ENCODE peak calls at places on chromosomes 12 and 14, in five cellular contexts. G is pancreas, T is fibroblast of lung, V is osteoblast, M is SJSA1. L is an unnamed sample.

GRCh38 chr14:104419865-104420458 is 159.6 kb upstream of the C14orf180 start:
- DNase-seq in G (no peak), T (no peak), V (peak; percentile 66), M (no peak), L (no peak)

GRCh38 chr12:44342371-44342770 is 506.5 kb downstream of the TMEM117 start:
- DNase-seq in G (no peak), T (no peak), V (no peak), M (no peak), L (no peak)

GRCh38 chr12:121582583-121583333 is 1.9 kb upstream of the KDM2B start:
- DNase-seq in G (no peak), T (peak; percentile 72), V (peak; percentile 43), M (peak; percentile 55), L (no peak)

GRCh38 chr14:29493849-29494248 is 433.8 kb downstream of the PRKD1 start:
- DNase-seq in G (no peak), T (no peak), V (peak; percentile 58), M (no peak), L (no peak)

GRCh38 chr12:103901518-103902173 is 28.6 kb upstream of the HSP90B1 start:
- DNase-seq in G (no peak), T (no peak), V (no peak), M (no peak), L (no peak)

GRCh38 chr14:100619382-100620305 is 32.4 kb upstream of the BEGAIN start:
- DNase-seq in G (no peak), T (no peak), V (peak; percentile 27), M (no peak), L (no peak)

GRCh38 chr12:106300761-106301160 is 1.8 kb upstream of the TCP11L2 start:
- DNase-seq in G (no peak), T (no peak), V (peak; percentile 59), M (no peak), L (no peak)

GRCh38 chr14:102517412-102518062 is 8.0 kb upstream of the ANKRD9 start:
- DNase-seq in G (no peak), T (no peak), V (peak; percentile 93), M (no peak), L (no peak)

GRCh38 chr14:73242274-73242960 is 5.1 kb downstream of the PAPLN start:
- DNase-seq in G (no peak), T (no peak), V (peak; percentile 92), M (no peak), L (no peak)

GRCh38 chr14:56189306-56189705 is 71.1 kb downstream of the PELI2 start:
- DNase-seq in G (no peak), T (peak; percentile 85), V (no peak), M (peak; percentile 5), L (peak; percentile 57)

GRCh38 chr12:93434305-93434704 is 7.4 kb downstream of the UBE2N start:
- DNase-seq in G (no peak), T (peak; percentile 24), V (peak; percentile 43), M (no peak), L (no peak)

GRCh38 chr14:70924521-70924920 is 17.3 kb downstream of the PCNX1 start:
- DNase-seq in G (no peak), T (no peak), V (no peak), M (no peak), L (no peak)

GRCh38 chr14:90756755-90757345 is 59.4 kb downstream of the TTC7B start:
- DNase-seq in G (no peak), T (no peak), V (no peak), M (no peak), L (no peak)

GRCh38 chr14:68790656-68791077 is 2.2 kb downstream of the ZFP36L1 start:
- DNase-seq in G (no peak), T (no peak), V (peak; percentile 66), M (no peak), L (no peak)

GRCh38 chr12:124762791-124763593 is 100.7 kb downstream of the SCARB1 start:
- DNase-seq in G (no peak), T (peak; percentile 84), V (no peak), M (no peak), L (no peak)

GRCh38 chr12:124762384-124762783 is 101.3 kb downstream of the SCARB1 start:
- DNase-seq in G (no peak), T (no peak), V (peak; percentile 55), M (no peak), L (no peak)

GRCh38 chr12:124764451-124764850 is 99.2 kb downstream of the SCARB1 start:
- DNase-seq in G (no peak), T (peak; percentile 81), V (peak; percentile 89), M (peak; percentile 53), L (no peak)

GRCh38 chr12:124764870-124765570 is 98.6 kb downstream of the SCARB1 start:
- DNase-seq in G (no peak), T (peak; percentile 98), V (peak; percentile 82), M (peak; percentile 89), L (peak; percentile 97)

DNA sequence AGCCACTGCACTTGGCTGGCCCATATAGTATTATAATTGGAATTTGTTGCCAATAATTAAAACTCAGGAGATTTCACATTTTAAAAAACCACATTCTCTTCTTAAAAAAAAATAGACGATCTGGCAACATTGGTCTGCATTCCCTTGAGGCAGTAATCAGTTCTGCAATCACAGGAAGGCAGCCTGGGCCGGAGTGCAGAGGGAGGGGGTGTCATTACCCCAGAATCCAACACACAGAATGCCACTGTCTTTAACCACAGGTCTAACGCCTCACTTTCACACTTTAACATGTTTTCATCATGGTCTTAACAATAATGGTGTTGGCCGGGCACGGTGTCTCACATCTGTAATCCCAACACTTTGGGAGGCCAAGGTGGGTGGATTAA is 100.1 kb downstream of the SCARB1 start:
- DNase-seq in G (no peak), T (peak; percentile 57), V (no peak), M (no peak), L (no peak)
- H3K36me3 ChIP-seq in G (no peaks in the 10 kb centered on the region), T (no peaks in the 10 kb centered on the region), V (no peaks in the 10 kb centered on the region), M (peaks cover 4% of the 10 kb centered on the region), L (no peaks in the 10 kb centered on the region)

GRCh38 chr12:9868271-9868815 is 811 bp downstream of the CLEC2B start:
- DNase-seq in G (no peak), T (no peak), V (no peak), M (peak; percentile 60), L (no peak)

GRCh38 chr12:9864913-9865675 is 4.1 kb downstream of the CLEC2B start:
- DNase-seq in G (no peak), T (no peak), V (no peak), M (peak; percentile 38), L (no peak)

GRCh38 chr12:9867531-9867930 is 1.6 kb downstream of the CLEC2B start:
- DNase-seq in G (no peak), T (no peak), V (no peak), M (peak; percentile 63), L (no peak)

GRCh38 chr12:9868951-9869306 is 225 bp downstream of the CLEC2B start:
- DNase-seq in G (no peak), T (no peak), V (no peak), M (no peak), L (no peak)

GRCh38 chr12:9866786-9867379 is 2.3 kb downstream of the CLEC2B start:
- DNase-seq in G (no peak), T (no peak), V (no peak), M (peak; percentile 53), L (no peak)
- H3K4me3 ChIP-seq in G (no peak overlapping the region), T (peak overlapping the region; percentile 56), V (no peak overlapping the region), M (peak overlapping the region; percentile 40), L (no peak overlapping the region)

GRCh38 chr12:111242190-111242589 is 126.7 kb downstream of the PHETA1 start:
- DNase-seq in G (no peak), T (no peak), V (no peak), M (no peak), L (no peak)
- H3K36me3 ChIP-seq in G (no peaks in the 10 kb centered on the region), T (no peaks in the 10 kb centered on the region), V (no peaks in the 10 kb centered on the region), M (no peaks in the 10 kb centered on the region), L (no peaks in the 10 kb centered on the region)

DNA sequence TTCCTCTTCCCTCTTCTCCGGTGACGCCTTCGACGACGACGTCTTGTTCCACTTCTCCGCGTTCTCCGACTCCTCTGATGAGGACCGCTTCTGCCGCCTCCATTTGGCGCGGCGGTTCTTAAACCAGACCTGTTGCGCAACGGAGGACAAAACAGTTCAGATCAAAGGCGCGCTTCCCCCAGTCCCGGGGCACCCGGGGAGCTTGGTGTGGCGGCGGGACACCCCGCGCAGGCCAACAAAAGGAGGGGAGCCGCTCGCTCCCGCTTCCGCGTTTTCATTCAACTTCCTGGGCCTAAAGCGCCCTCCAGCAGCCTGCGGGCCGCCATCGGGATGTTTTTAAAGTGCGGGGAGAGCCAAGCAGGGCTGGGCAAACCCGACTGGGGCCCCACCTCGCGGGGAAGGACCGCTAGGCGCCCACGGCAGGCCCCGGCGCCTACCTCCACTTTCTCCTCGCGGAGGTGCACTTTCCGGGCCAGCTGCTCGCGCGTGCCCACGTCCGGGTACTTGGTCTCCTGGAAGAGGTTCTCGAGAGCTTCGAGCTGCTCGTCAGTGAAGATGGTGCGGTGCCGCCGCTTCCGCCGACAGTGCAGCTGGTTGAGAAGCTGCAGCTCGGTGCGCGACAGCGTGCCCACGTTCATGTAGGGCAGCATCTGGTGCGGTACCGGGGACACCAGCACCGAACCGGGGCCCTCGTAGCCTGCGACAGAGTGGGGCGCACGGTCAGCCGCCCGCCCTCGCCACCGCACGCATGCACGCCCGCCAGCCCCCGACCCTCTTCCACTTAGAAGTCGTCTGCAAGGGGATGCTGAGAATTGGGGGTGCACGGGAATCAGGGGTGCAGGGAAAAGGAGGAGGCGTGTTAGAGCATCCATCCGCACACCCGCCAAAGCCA is 1.1 kb downstream of the GSC start:
- DNase-seq in G (no peak), T (no peak), V (peak; percentile 87), M (peak; percentile 15), L (no peak)
- H3K4me3 ChIP-seq in G (peak overlapping the region; percentile 48), T (peak overlapping the region; percentile 50), V (peak overlapping the region; percentile 68), M (peak overlapping the region; percentile 88), L (peak overlapping the region; percentile 16)

GRCh38 chr12:111251099-111251498 is 117.8 kb downstream of the PHETA1 start:
- DNase-seq in G (no peak), T (no peak), V (no peak), M (no peak), L (no peak)
- H3K36me3 ChIP-seq in G (no peaks in the 10 kb centered on the region), T (no peaks in the 10 kb centered on the region), V (no peaks in the 10 kb centered on the region), M (no peaks in the 10 kb centered on the region), L (no peaks in the 10 kb centered on the region)

GRCh38 chr12:57940052-57940914 is 1.1 kb upstream of the ATP23 start:
- DNase-seq in G (no peak), T (no peak), V (peak; percentile 35), M (no peak), L (no peak)
- H3K4me3 ChIP-seq in G (no peak overlapping the region), T (peak overlapping the region; percentile 75), V (peak overlapping the region; percentile 84), M (peak overlapping the region; percentile 65), L (peak overlapping the region; percentile 65)

L was measured in BJ.